ENCODE peak calls at places on chromosomes 4 and X, in six cellular contexts. Z is astrocyte, F is uterus, B is PC-3, M is brain microvascular endothelial cell, Y is prostate gland. C is an unnamed sample.

GRCh38 chr4:97670703-97671269 is 472.5 kb downstream of the STPG2 start:
- DNase-seq in Z (no peak), F (no peak), Y (no peak), M (no peak), B (no peak), C (no peak)

GRCh38 chrX:93422693-93423092 is 250.7 kb downstream of the NAP1L3 start:
- DNase-seq in M (no peak), Z (no peak), B (peak; percentile 58), Y (no peak), F (no peak), C (peak; percentile 1)

GRCh38 chrX:13533726-13534125 is 35.7 kb upstream of the EGFL6 start:
- DNase-seq in Y (no peak), M (no peak), B (peak; percentile 48), Z (peak; percentile 8), F (no peak), C (peak; percentile 42)

GRCh38 chr4:878796-879729 is 53.1 kb downstream of the GAK start:
- DNase-seq in B (no peak), F (no peak), Z (no peak), M (no peak), Y (no peak), C (no peak)

GRCh38 chr4:8554555-8555100 is 25.6 kb upstream of the GPR78 start:
- DNase-seq in Y (no peak), F (no peak), Z (no peak), B (no peak), M (no peak), C (no peak)

GRCh38 chr4:128176643-128177042 is 111.0 kb downstream of the PGRMC2 start:
- DNase-seq in M (no peak), B (no peak), F (no peak), Z (no peak), Y (no peak), C (no peak)

GRCh38 chrX:36957425-36958328 is 50.5 kb upstream of the FAM47C start:
- DNase-seq in Y (peak; percentile 7), M (no peak), Z (no peak), F (no peak), B (no peak), C (peak; percentile 12)

GRCh38 chr4:831483-831805 is 5.5 kb upstream of the CPLX1 start:
- DNase-seq in Z (no peak), B (no peak), M (no peak), Y (no peak), F (no peak), C (no peak)

GRCh38 chr4:100782356-100782755 is 264.5 kb upstream of the EMCN start:
- DNase-seq in M (no peak), Z (no peak), B (no peak), F (no peak), Y (no peak), C (no peak)

GRCh38 chrX:103356023-103356798 is at the start of gene TCEAL9:
- DNase-seq in M (peak; percentile 65), B (peak; percentile 48), Z (peak; percentile 74), F (peak; percentile 84), Y (peak; percentile 40), C (no peak)

GRCh38 chr4:113682730-113683129 is 78.8 kb downstream of the CAMK2D start:
- DNase-seq in Y (no peak), B (peak; percentile 70), Z (peak; percentile 66), F (no peak), M (no peak), C (no peak)

GRCh38 chrX:40085086-40085551 is 12.6 kb downstream of the BCOR start:
- DNase-seq in Y (peak; percentile 73), B (peak; percentile 90), M (no peak), F (no peak), Z (peak; percentile 66), C (no peak)

GRCh38 chrX:39516399-39516798 is 581.4 kb downstream of the BCOR start:
- DNase-seq in M (no peak), Y (no peak), B (no peak), F (no peak), Z (no peak), C (no peak)

GRCh38 chr4:80841587-80842281 is 188.8 kb upstream of the BMP3 start:
- DNase-seq in Z (no peak), Y (no peak), F (no peak), M (no peak), B (no peak), C (no peak)

GRCh38 chrX:115949900-115950822 is 220.4 kb upstream of the AGTR2 start:
- DNase-seq in F (no peak), Z (no peak), B (peak; percentile 35), Y (no peak), M (no peak), C (no peak)

GRCh38 chr4:154577324-154577723 is 13.2 kb downstream of the FGA start:
- DNase-seq in Y (no peak), M (no peak), F (no peak), B (no peak), Z (no peak), C (no peak)

GRCh38 chr4:68906238-68907137 is 45.1 kb downstream of the UGT2A3 start:
- DNase-seq in B (no peak), Z (peak; percentile 7), Y (peak; percentile 35), M (no peak), F (no peak), C (no peak)
- H3K27ac ChIP-seq in B (peak overlapping the region; percentile 16), Z (no peak overlapping the region), Y (peak overlapping the region; percentile 79), M (no peak overlapping the region), F (no peak overlapping the region), C (no peak overlapping the region)

DNA sequence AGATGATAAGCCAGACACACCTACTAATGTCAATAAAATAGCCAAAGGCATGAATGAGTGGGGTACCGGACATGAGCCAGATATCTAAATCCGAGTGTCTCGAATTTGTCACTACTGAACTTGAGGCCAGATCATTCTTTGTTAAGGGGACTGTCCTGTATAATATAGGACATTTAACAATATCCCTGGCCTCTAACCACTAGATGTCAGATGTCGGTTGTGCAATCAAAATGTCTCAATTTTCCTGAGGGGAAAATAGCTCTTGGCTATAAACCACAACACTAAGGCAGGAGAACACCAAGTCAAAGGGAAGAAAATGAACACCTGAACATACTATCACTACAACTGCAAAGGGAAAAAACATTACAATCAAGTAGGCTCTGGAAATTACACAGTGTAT is 154.5 kb downstream of the GPM6A start:
- DNase-seq in F (no peak), Y (no peak), Z (no peak), B (peak; percentile 51), M (no peak), C (no peak)
- TF ChIP-seq CTCF in F (no peak), Y (no peak), Z (no peak), B (peak; percentile 28), M (no peak), C (no peak)

GRCh38 chr4:147101678-147102077 is 156.0 kb upstream of the TTC29 start:
- DNase-seq in Y (no peak), B (no peak), F (no peak), Z (no peak), M (no peak), C (no peak)

GRCh38 chr4:147108409-147108808 is 162.7 kb upstream of the TTC29 start:
- DNase-seq in Z (peak; percentile 47), F (no peak), B (peak; percentile 5), Y (no peak), M (peak; percentile 49), C (no peak)

GRCh38 chr4:147102596-147102995 is 156.9 kb upstream of the TTC29 start:
- DNase-seq in Y (no peak), F (no peak), B (no peak), M (no peak), Z (no peak), C (no peak)

GRCh38 chr4:147103403-147103946 is 157.8 kb upstream of the TTC29 start:
- DNase-seq in B (peak; percentile 81), Y (no peak), F (peak; percentile 59), M (peak; percentile 96), Z (peak; percentile 98), C (peak; percentile 60)

DNA sequence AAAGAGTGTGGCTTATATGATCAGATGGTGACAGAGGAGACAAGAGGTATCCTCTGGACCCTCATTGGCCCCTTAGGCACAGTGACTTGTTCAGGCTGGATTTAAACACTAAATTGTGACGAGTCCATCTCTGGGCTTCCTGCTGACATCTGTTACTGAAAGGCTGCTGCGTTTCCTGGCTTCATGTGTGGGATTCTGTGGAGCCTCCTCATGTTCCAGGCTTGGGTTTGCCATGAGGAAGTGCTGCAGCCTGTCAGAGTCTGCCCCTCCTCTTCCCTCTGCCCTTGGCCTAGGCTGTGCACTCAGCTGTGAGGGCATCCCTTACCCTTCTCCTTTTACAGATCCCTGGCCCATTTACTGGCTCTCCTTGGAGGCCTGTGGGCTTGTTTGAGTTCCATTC is 159.1 kb upstream of the TTC29 start:
- DNase-seq in B (no peak), F (no peak), M (no peak), Y (no peak), Z (no peak), C (no peak)
- H3K27ac ChIP-seq in B (no peak overlapping the region), F (no peak overlapping the region), M (no peak overlapping the region), Y (no peak overlapping the region), Z (peak overlapping the region; percentile 95), C (no peak overlapping the region)

GRCh38 chr4:55736605-55737183 is 82.9 kb upstream of the EXOC1L start:
- DNase-seq in B (peak; percentile 64), Y (no peak), Z (no peak), M (no peak), F (no peak), C (peak; percentile 31)
- TF ChIP-seq CTCF in B (peak; percentile 77), Y (peak; percentile 40), Z (peak; percentile 26), M (no peak), F (no peak), C (peak; percentile 57)

C was measured in RWPE1.